ENCODE peak calls at places on chromosomes 6 and 20, in ten cellular contexts. P is lower leg skin, C is HCT116, K is breast epithelium, X is IMR-90, Z is heart left ventricle, D is gastrocnemius medialis, M is sigmoid colon, R is K562, E is tibial nerve. T is an unnamed sample.

GRCh38 chr6:120681204-120681603 is 653.1 kb downstream of the TBC1D32 start:
- DNase-seq in P (no peak), C (no peak), K (no peak), X (no peak), Z (no peak), D (no peak), M (no peak), R (no peak), E (no peak), T (no peak)

GRCh38 chr20:53334861-53335260 is 258.8 kb downstream of the ZNF217 start:
- DNase-seq in P (no peak), C (no peak), K (no peak), X (no peak), Z (no peak), D (no peak), M (no peak), R (no peak), E (no peak), T (no peak)

GRCh38 chr6:99603421-99604160 is 3.0 kb upstream of the PRDM13 start:
- DNase-seq in P (no peak), C (no peak), K (no peak), X (peak), Z (no peak), D (no peak), M (no peak), R (peak), E (no peak), T (peak)

GRCh38 chr20:29299811-29300578 is 1957.5 kb upstream of the DEFB115 start:
- DNase-seq in P (no peak), C (no peak), K (no peak), X (no peak), Z (no peak), D (no peak), M (peak), R (no peak), E (no peak), T (no peak)

GRCh38 chr6:73508776-73509175 is 12.1 kb downstream of the EEF1A1 start:
- DNase-seq in P (no peak), C (no peak), K (no peak), X (no peak), Z (no peak), D (no peak), M (no peak), R (no peak), E (no peak), T (peak)

GRCh38 chr6:72619883-72620696 is 1.8 kb upstream of the KCNQ5 start:
- DNase-seq in P (no peak), C (no peak), K (no peak), X (peak), Z (peak), D (no peak), M (no peak), R (peak), E (no peak), T (peak)

GRCh38 chr6:156175971-156176421 is 601.2 kb upstream of the ARID1B start:
- DNase-seq in P (no peak), C (peak), K (peak), X (no peak), Z (peak), D (peak), M (peak), R (no peak), E (no peak), T (peak)

GRCh38 chr6:160388922-160389321 is 40.7 kb downstream of the SLC22A3 start:
- DNase-seq in P (no peak), C (no peak), K (no peak), X (no peak), Z (no peak), D (no peak), M (no peak), R (no peak), E (no peak), T (no peak)

GRCh38 chr20:45300961-45301360 is 5.7 kb upstream of the RBPJL start:
- DNase-seq in P (peak), C (peak), K (no peak), X (peak), Z (no peak), D (no peak), M (no peak), R (peak), E (no peak), T (peak)

GRCh38 chr20:31602779-31603441 is 2.2 kb upstream of the ID1 start:
- DNase-seq in P (no peak), C (peak), K (no peak), X (peak), Z (no peak), D (no peak), M (no peak), R (no peak), E (no peak), T (peak)

GRCh38 chr6:70079241-70079640 is 212.9 kb downstream of the COL19A1 start:
- DNase-seq in P (no peak), C (no peak), K (no peak), X (no peak), Z (no peak), D (no peak), M (no peak), R (no peak), E (no peak), T (no peak)

GRCh38 chr6:74369556-74369993 is 673.6 kb downstream of the CD109 start:
- DNase-seq in P (no peak), C (no peak), K (no peak), X (peak), Z (no peak), D (no peak), M (no peak), R (no peak), E (no peak), T (peak)

GRCh38 chr6:85712346-85712745 is 69.7 kb upstream of the SYNCRIP start:
- DNase-seq in P (no peak), C (no peak), K (no peak), X (no peak), Z (no peak), D (no peak), M (no peak), R (no peak), E (no peak), T (no peak)

GRCh38 chr6:17885079-17885478 is 102.4 kb downstream of the KIF13A start:
- DNase-seq in P (no peak), C (no peak), K (no peak), X (peak), Z (no peak), D (no peak), M (no peak), R (no peak), E (no peak), T (peak)

GRCh38 chr6:41197234-41197633 is 3.7 kb downstream of the TREML2 start:
- DNase-seq in P (no peak), C (no peak), K (no peak), X (no peak), Z (no peak), D (no peak), M (no peak), R (no peak), E (no peak), T (no peak)

GRCh38 chr6:38404900-38405556 is 234.7 kb downstream of the BTBD9 start:
- DNase-seq in P (no peak), C (no peak), K (no peak), X (peak), Z (no peak), D (no peak), M (no peak), R (no peak), E (no peak), T (no peak)

DNA sequence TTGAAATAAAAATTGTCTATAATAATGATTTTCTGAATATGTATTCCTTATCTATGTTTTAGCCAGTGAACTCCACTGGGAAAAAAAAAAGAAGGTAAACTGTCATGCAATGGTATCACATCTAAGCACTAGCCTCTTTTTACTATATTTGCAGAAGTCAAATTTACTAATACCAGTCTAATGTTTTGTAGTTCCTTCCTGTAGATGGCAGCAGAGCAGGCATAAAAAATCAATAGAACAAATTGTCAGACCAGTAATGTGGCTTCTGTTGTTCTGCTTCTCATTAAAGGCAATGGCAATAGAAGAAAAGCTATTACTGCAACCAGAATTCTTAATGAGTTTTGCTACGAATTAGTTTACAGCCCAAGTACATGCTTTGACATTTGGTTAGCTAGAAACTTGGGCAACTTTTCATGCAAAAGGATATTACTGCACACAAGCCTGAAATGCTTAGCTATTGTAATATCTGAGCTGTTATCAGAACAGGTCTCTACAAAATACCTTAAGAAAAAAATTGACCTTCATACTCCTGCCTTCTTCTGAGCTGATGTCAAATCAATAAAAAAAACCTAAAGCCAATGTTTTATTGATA is 476.9 kb downstream of the KHDRBS2 start:
- DNase-seq in P (no peak), C (no peak), K (no peak), X (no peak), Z (no peak), D (no peak), M (no peak), R (no peak), E (no peak), T (peak)
- TF ChIP-seq CTCF in P (no peak), C (peak), K (no peak), X (peak), Z (peak), D (no peak), M (no peak), R (no peak), E (peak), T (peak)

GRCh38 chr6:33075568-33076405 is at the start of gene HLA-DPB1:
- DNase-seq in P (no peak), C (peak), K (no peak), X (peak), Z (peak), D (no peak), M (no peak), R (peak), E (no peak), T (peak)
- TF ChIP-seq POLR2A in P (no peak), C (no peak), K (no peak), X (no peak), Z (no peak), D (peak), M (no peak), R (no peak), E (peak), T (no peak)

GRCh38 chr20:34062651-34063482 is 49.2 kb downstream of the EIF2S2 start:
- DNase-seq in P (no peak), C (no peak), K (no peak), X (peak), Z (no peak), D (no peak), M (no peak), R (no peak), E (no peak), T (no peak)
- TF ChIP-seq CTCF in P (no peak), C (no peak), K (no peak), X (no peak), Z (no peak), D (no peak), M (no peak), R (no peak), E (no peak), T (no peak)

GRCh38 chr20:41248371-41249024 is 69.0 kb downstream of the ZHX3 start:
- DNase-seq in P (no peak), C (no peak), K (no peak), X (no peak), Z (peak), D (no peak), M (no peak), R (no peak), E (no peak), T (no peak)
- TF ChIP-seq POLR2A in P (no peak), C (no peak), K (no peak), X (no peak), Z (no peak), D (no peak), M (no peak), R (no peak), E (peak), T (no peak)

GRCh38 chr6:411402-412145 is 20.0 kb downstream of the IRF4 start:
- DNase-seq in P (no peak), C (no peak), K (no peak), X (no peak), Z (no peak), D (no peak), M (no peak), R (no peak), E (no peak), T (peak)

GRCh38 chr6:409370-409972 is 17.9 kb downstream of the IRF4 start:
- DNase-seq in P (no peak), C (no peak), K (no peak), X (no peak), Z (no peak), D (no peak), M (no peak), R (no peak), E (no peak), T (no peak)

GRCh38 chr6:410555-411395 is 19.2 kb downstream of the IRF4 start:
- DNase-seq in P (no peak), C (no peak), K (no peak), X (no peak), Z (no peak), D (no peak), M (no peak), R (no peak), E (no peak), T (no peak)

GRCh38 chr6:408148-408547 is 16.6 kb downstream of the IRF4 start:
- DNase-seq in P (no peak), C (no peak), K (no peak), X (no peak), Z (no peak), D (no peak), M (no peak), R (no peak), E (no peak), T (no peak)

GRCh38 chr6:408599-409102 is 17.1 kb downstream of the IRF4 start:
- DNase-seq in P (no peak), C (peak), K (no peak), X (peak), Z (peak), D (no peak), M (no peak), R (peak), E (no peak), T (peak)
- TF ChIP-seq CTCF in P (no peak), C (peak), K (no peak), X (peak), Z (peak), D (peak), M (peak), R (peak), E (peak), T (peak)

T was measured in NB4.